ENCODE peak calls at places on chromosome 1, in five cellular contexts. I is AG04449; V is activated CD8-positive, alpha-beta memory T cell treated with anti-CD3 and anti-CD28 coated beads, Interleukin-2, amount 50 U/mL, for 4 hours; F is NCI-H1092; G is germinal center. C is an unnamed sample.

GRCh38 chr1:11797525-11798216 is 8.1 kb downstream of the MTHFR start:
- DNase-seq in V (no peak), I (no peak), G (no peak), F (no peak), C (peak; percentile 51)

GRCh38 chr1:234768171-234768568 is 158.2 kb upstream of the IRF2BP2 start:
- DNase-seq in F (no peak), G (no peak), I (no peak), V (no peak), C (no peak)

GRCh38 chr1:152622803-152623202 is at the start of gene LCE3A:
- DNase-seq in G (no peak), I (no peak), V (no peak), F (no peak), C (peak; percentile 53)

GRCh38 chr1:21741206-21741605 is 41.7 kb downstream of the USP48 start:
- DNase-seq in I (no peak), F (no peak), G (no peak), V (no peak), C (no peak)

GRCh38 chr1:53362851-53363642 is 35.2 kb upstream of the LRP8 start:
- DNase-seq in I (no peak), V (peak; percentile 5), G (peak; percentile 14), F (no peak), C (peak; percentile 26)

GRCh38 chr1:152957561-152957960 is 10.6 kb downstream of the SPRR5 start:
- DNase-seq in G (no peak), F (no peak), I (no peak), V (no peak), C (no peak)

GRCh38 chr1:192284927-192285326 is 31.9 kb upstream of the RGS21 start:
- DNase-seq in F (no peak), V (no peak), I (no peak), G (no peak), C (no peak)

GRCh38 chr1:105442901-105443300 is 1613.6 kb upstream of the PRMT6 start:
- DNase-seq in F (no peak), V (no peak), G (no peak), I (no peak), C (no peak)

GRCh38 chr1:228415221-228415620 is 1.4 kb downstream of the TRIM17 start:
- DNase-seq in I (no peak), G (no peak), V (no peak), F (no peak), C (no peak)

GRCh38 chr1:242523968-242524570 is 428 bp downstream of the PLD5 start:
- DNase-seq in V (no peak), F (peak; percentile 45), G (peak; percentile 19), I (no peak), C (no peak)

GRCh38 chr1:205052689-205053088 is 9.7 kb downstream of the CNTN2 start:
- DNase-seq in G (no peak), V (no peak), F (no peak), I (no peak), C (no peak)

GRCh38 chr1:38055398-38055797 is 8.8 kb upstream of the POU3F1 start:
- DNase-seq in F (no peak), I (no peak), G (no peak), V (no peak), C (no peak)

GRCh38 chr1:31354266-31354665 is 18.6 kb downstream of the FABP3 start:
- DNase-seq in F (no peak), I (no peak), G (no peak), V (no peak), C (no peak)

GRCh38 chr1:194194724-194195123 is 1008.3 kb upstream of the B3GALT2 start:
- DNase-seq in G (no peak), F (no peak), V (no peak), I (no peak), C (no peak)

GRCh38 chr1:177873238-177873637 is 96.6 kb downstream of the SEC16B start:
- DNase-seq in V (no peak), F (no peak), G (no peak), I (peak; percentile 65), C (no peak)

GRCh38 chr1:8202182-8202905 is 115.6 kb upstream of the SLC45A1 start:
- DNase-seq in F (no peak), G (no peak), I (peak; percentile 78), V (no peak), C (peak; percentile 94)

GRCh38 chr1:154999651-155000474 is 2.7 kb upstream of the ZBTB7B start:
- DNase-seq in G (no peak), I (no peak), F (no peak), V (no peak), C (no peak)

GRCh38 chr1:246724725-246725095 is 501 bp downstream of the SCCPDH start:
- DNase-seq in I (no peak), F (peak; percentile 32), V (no peak), G (peak; percentile 23), C (no peak)

GRCh38 chr1:229349463-229350385 is 6.9 kb upstream of the CCSAP start:
- DNase-seq in G (no peak), V (no peak), F (no peak), I (no peak), C (no peak)

GRCh38 chr1:88799433-88799832 is 91.9 kb downstream of the GTF2B start:
- DNase-seq in F (no peak), V (no peak), I (no peak), G (no peak), C (no peak)

GRCh38 chr1:180167721-180168467 is 13.2 kb downstream of the QSOX1 start:
- DNase-seq in G (no peak), I (no peak), F (no peak), V (no peak), C (no peak)

GRCh38 chr1:236070753-236071152 is 5.9 kb upstream of the NID1 start:
- DNase-seq in G (no peak), I (no peak), V (no peak), F (no peak), C (no peak)

GRCh38 chr1:150877220-150877516 is 769 bp upstream of the ARNT start:
- DNase-seq in V (no peak), I (no peak), F (no peak), G (no peak), C (no peak)

GRCh38 chr1:39205102-39205780 is 746 bp downstream of the MACF1 start:
- DNase-seq in I (no peak), F (no peak), G (no peak), V (peak; percentile 66), C (no peak)

GRCh38 chr1:115642168-115643072 is 650 bp downstream of the VANGL1 start:
- DNase-seq in F (peak; percentile 21), I (no peak), G (peak; percentile 54), V (peak; percentile 18), C (peak; percentile 66)

GRCh38 chr1:205703072-205703471 is 22.8 kb upstream of the SLC45A3 start:
- DNase-seq in V (no peak), F (peak; percentile 63), G (no peak), I (no peak), C (no peak)

GRCh38 chr1:18949689-18950414 is 6.6 kb downstream of the IFFO2 start:
- DNase-seq in I (no peak), F (no peak), V (no peak), G (peak; percentile 45), C (no peak)

GRCh38 chr1:29703596-29703995 is 467.3 kb downstream of the PTPRU start:
- DNase-seq in I (no peak), G (peak; percentile 24), F (no peak), V (no peak), C (no peak)

GRCh38 chr1:25492323-25492722 is 51.1 kb upstream of the LDLRAP1 start:
- DNase-seq in V (no peak), G (no peak), F (no peak), I (no peak), C (no peak)

GRCh38 chr1:72037745-72038343 is 244.5 kb downstream of the NEGR1 start:
- DNase-seq in V (no peak), I (no peak), G (no peak), F (no peak), C (no peak)

GRCh38 chr1:67647036-67647798 is 37.8 kb upstream of the GADD45A start:
- DNase-seq in V (no peak), G (no peak), F (peak; percentile 29), I (no peak), C (peak; percentile 89)

GRCh38 chr1:86227026-86227425 is 70.5 kb upstream of the COL24A1 start:
- DNase-seq in I (no peak), F (no peak), G (no peak), V (no peak), C (no peak)

GRCh38 chr1:65421341-65422174 is 1.1 kb downstream of the LEPR start:
- DNase-seq in I (no peak), F (no peak), V (no peak), G (no peak), C (no peak)

GRCh38 chr1:64062529-64062928 is 140.9 kb upstream of the UBE2U start:
- DNase-seq in I (no peak), G (no peak), F (no peak), V (no peak), C (no peak)

GRCh38 chr1:201714542-201715276 is 114.2 kb upstream of the IPO9 start:
- DNase-seq in F (no peak), V (no peak), G (no peak), I (peak; percentile 99), C (no peak)

GRCh38 chr1:167770127-167770526 is 48.3 kb downstream of the MPZL1 start:
- DNase-seq in F (no peak), G (no peak), V (no peak), I (no peak), C (no peak)

GRCh38 chr1:21520899-21521716 is 11.9 kb downstream of the ALPL start:
- DNase-seq in V (no peak), I (peak; percentile 23), F (no peak), G (no peak), C (no peak)

GRCh38 chr1:27137544-27138075 is 17.3 kb downstream of the SLC9A1 start:
- DNase-seq in I (no peak), F (no peak), G (no peak), V (no peak), C (no peak)

GRCh38 chr1:59223943-59224639 is 72.8 kb upstream of the FGGY start:
- DNase-seq in I (no peak), G (no peak), V (no peak), F (no peak), C (no peak)

C was measured in left lobe of liver.